ENCODE peak calls at places on chromosome 18, in seven cellular contexts. T is stimulated activated CD4-positive, alpha-beta T cell treated with anti-CD3 and anti-CD28 coated beads, TNF-alpha, amount 100 ng/mL, for 48 hours; Q is PC-3; G is KBM-7; H is CD4-positive, alpha-beta T cell; J is cardiac septum; M is RPMI8226. V is an unnamed sample.

GRCh38 chr18:37298816-37299215 is 266.8 kb downstream of the CELF4 start:
- DNase-seq in M (no peak), J (no peak), H (no peak), T (no peak), G (no peak), Q (no peak), V (no peak)

GRCh38 chr18:3111523-3112240 is 98.7 kb upstream of the LPIN2 start:
- DNase-seq in M (no peak), Q (no peak), G (no peak), T (no peak), J (no peak), H (no peak), V (no peak)

GRCh38 chr18:2413352-2413751 is 158.0 kb downstream of the METTL4 start:
- DNase-seq in M (no peak), J (no peak), Q (no peak), T (no peak), H (no peak), G (no peak), V (no peak)

GRCh38 chr18:29840101-29840500 is 1202.4 kb downstream of the DSC3 start:
- DNase-seq in J (no peak), H (no peak), T (no peak), G (no peak), M (no peak), Q (peak), V (no peak)

GRCh38 chr18:67478249-67478648 is 38.3 kb downstream of the DSEL start:
- DNase-seq in J (no peak), Q (no peak), H (no peak), T (no peak), M (no peak), G (no peak), V (no peak)

GRCh38 chr18:59725177-59725576 is 28.0 kb upstream of the CCBE1 start:
- DNase-seq in Q (peak), H (no peak), T (no peak), J (no peak), M (no peak), G (no peak), V (no peak)

GRCh38 chr18:63316612-63317555 is 2.7 kb downstream of the BCL2 start:
- DNase-seq in T (no peak), M (no peak), J (no peak), H (no peak), Q (peak), G (peak), V (no peak)

GRCh38 chr18:49970288-49970687 is 157.0 kb upstream of the ACAA2 start:
- DNase-seq in H (no peak), J (no peak), Q (no peak), T (no peak), G (no peak), M (no peak), V (no peak)

GRCh38 chr18:13234528-13234795 is 15.9 kb downstream of the LDLRAD4 start:
- DNase-seq in Q (no peak), G (no peak), M (no peak), H (no peak), J (no peak), T (no peak), V (no peak)

GRCh38 chr18:7370375-7370774 is 139.5 kb downstream of the LRRC30 start:
- DNase-seq in Q (no peak), G (no peak), H (no peak), M (no peak), T (no peak), J (no peak), V (no peak)

GRCh38 chr18:24322594-24323136 is 75.0 kb downstream of the OSBPL1A start:
- DNase-seq in M (no peak), H (no peak), T (no peak), G (no peak), Q (peak), J (no peak), V (no peak)

GRCh38 chr18:80023173-80023572 is 11.1 kb upstream of the RBFA start:
- DNase-seq in T (no peak), G (peak), J (no peak), H (no peak), Q (no peak), M (peak), V (no peak)

V was measured in activated gamma-delta T cell treated with Interleukin-2 at 50 U/mL for 16 hours.